ENCODE peak calls at places on chromosomes 3 and 15, in nine cellular contexts. I is PC-9; X is stromal cell of bone marrow; W is CD4-positive, CD25-positive, alpha-beta regulatory T cell; H is left ventricle myocardium inferior; F is endodermal cell; S is HuH-7; J is bronchial epithelial cell; C is activated CD4-positive, alpha-beta T cell treated with anti-CD3 and anti-CD28 coated beads, Interleukin-2, amount 50 U/mL, for 1 hour. B is an unnamed sample.

GRCh38 chr3:49725906-49726681 is 2.3 kb upstream of the GMPPB start:
- DNase-seq in I (no peak), X (no peak), W (no peak), H (peak), F (no peak), S (no peak), J (no peak), C (no peak), B (peak)

GRCh38 chr15:80183291-80183690 is 30.5 kb downstream of the FAH start:
- DNase-seq in I (no peak), X (no peak), W (no peak), H (no peak), F (no peak), S (no peak), J (no peak), C (no peak), B (no peak)

GRCh38 chr15:78050441-78050809 is 27.1 kb downstream of the TBC1D2B start:
- DNase-seq in I (no peak), X (no peak), W (no peak), H (no peak), F (no peak), S (no peak), J (no peak), C (no peak), B (no peak)

GRCh38 chr15:93312891-93313486 is 224.0 kb upstream of the RGMA start:
- DNase-seq in I (no peak), X (no peak), W (no peak), H (no peak), F (no peak), S (no peak), J (no peak), C (no peak), B (no peak)

GRCh38 chr15:80701676-80702311 is 6.7 kb downstream of the ABHD17C start:
- DNase-seq in I (no peak), X (no peak), W (no peak), H (no peak), F (no peak), S (no peak), J (no peak), C (no peak), B (no peak)

GRCh38 chr3:120163023-120163422 is 68.8 kb upstream of the GSK3B start:
- DNase-seq in I (no peak), X (no peak), W (no peak), H (no peak), F (no peak), S (no peak), J (no peak), C (no peak), B (no peak)

GRCh38 chr3:146865175-146865755 is 260.1 kb upstream of the PLSCR5 start:
- DNase-seq in I (no peak), X (no peak), W (no peak), H (no peak), F (peak), S (no peak), J (no peak), C (no peak), B (no peak)

GRCh38 chr3:25306066-25306465 is 122.0 kb upstream of the RARB start:
- DNase-seq in I (no peak), X (no peak), W (no peak), H (no peak), F (no peak), S (no peak), J (peak), C (no peak), B (no peak)

GRCh38 chr15:89400121-89400996 is 65.7 kb upstream of the POLG start:
- DNase-seq in I (no peak), X (no peak), W (no peak), H (no peak), F (peak), S (no peak), J (no peak), C (no peak), B (no peak)

GRCh38 chr15:60074181-60074885 is 70.2 kb downstream of the FOXB1 start:
- DNase-seq in I (no peak), X (no peak), W (no peak), H (no peak), F (no peak), S (no peak), J (peak), C (no peak), B (no peak)